ENCODE peak calls at places on chromosomes 13 and 19, in five cellular contexts. Z, W, M, F and D are unnamed samples.

GRCh38 chr19:1045247-1045603 is 5.3 kb downstream of the ABCA7 start:
- DNase-seq in Z (no peak), W (peak; percentile 45), M (peak; percentile 73), F (peak; percentile 75), D (no peak)

GRCh38 chr13:86052141-86052540 is 252.9 kb upstream of the SLITRK6 start:
- DNase-seq in Z (no peak), W (no peak), M (no peak), F (no peak), D (no peak)

GRCh38 chr13:30873519-30873918 is 32.6 kb upstream of the MEDAG start:
- DNase-seq in Z (no peak), W (no peak), M (no peak), F (no peak), D (no peak)

GRCh38 chr13:102773441-102774209 is at the start of gene TEX30:
- DNase-seq in Z (peak; percentile 48), W (peak; percentile 94), M (peak; percentile 86), F (peak; percentile 92), D (peak; percentile 69)

GRCh38 chr19:55777528-55777927 is 8.6 kb downstream of the RFPL4AL1 start:
- DNase-seq in Z (no peak), W (no peak), M (no peak), F (no peak), D (no peak)

GRCh38 chr19:8324186-8325050 is 3.1 kb downstream of the RPS28 start:
- DNase-seq in Z (no peak), W (no peak), M (no peak), F (peak; percentile 38), D (no peak)

GRCh38 chr19:4061683-4062575 is 4.8 kb downstream of the ZBTB7A start:
- DNase-seq in Z (no peak), W (no peak), M (no peak), F (no peak), D (no peak)

GRCh38 chr13:106377341-106377740 is 158.1 kb downstream of the EFNB2 start:
- DNase-seq in Z (no peak), W (no peak), M (no peak), F (no peak), D (no peak)

GRCh38 chr19:11405846-11406643 is 13.1 kb downstream of the RGL3 start:
- DNase-seq in Z (no peak), W (peak; percentile 32), M (no peak), F (no peak), D (peak; percentile 14)

GRCh38 chr19:21149877-21150276 is 8.0 kb downstream of the ZNF431 start:
- DNase-seq in Z (no peak), W (no peak), M (no peak), F (no peak), D (no peak)

GRCh38 chr13:28321751-28322150 is 173.2 kb downstream of the FLT1 start:
- DNase-seq in Z (no peak), W (no peak), M (no peak), F (no peak), D (no peak)

GRCh38 chr13:99662678-99663077 is 161.4 kb downstream of the TM9SF2 start:
- DNase-seq in Z (no peak), W (no peak), M (no peak), F (no peak), D (no peak)

GRCh38 chr13:95536629-95537241 is 15.8 kb upstream of the CLDN10 start:
- DNase-seq in Z (peak; percentile 16), W (no peak), M (no peak), F (peak; percentile 47), D (no peak)

GRCh38 chr19:41377977-41378707 is 1.8 kb downstream of the TMEM91 start:
- DNase-seq in Z (no peak), W (no peak), M (no peak), F (peak; percentile 49), D (no peak)

GRCh38 chr13:43054803-43055802 is 31.7 kb downstream of the DNAJC15 start:
- DNase-seq in Z (no peak), W (no peak), M (no peak), F (no peak), D (no peak)

GRCh38 chr19:18253130-18253529 is 21.1 kb downstream of the IQCN start:
- DNase-seq in Z (no peak), W (no peak), M (no peak), F (no peak), D (no peak)

GRCh38 chr13:63351081-63351480 is 1935.4 kb upstream of the PCDH20 start:
- DNase-seq in Z (no peak), W (no peak), M (no peak), F (no peak), D (no peak)

GRCh38 chr13:75495938-75496337 is 14.0 kb upstream of the TBC1D4 start:
- DNase-seq in Z (peak; percentile 22), W (no peak), M (no peak), F (no peak), D (no peak)

GRCh38 chr19:54430306-54431254 is 15.3 kb downstream of the TTYH1 start:
- DNase-seq in Z (no peak), W (peak; percentile 34), M (peak; percentile 56), F (peak; percentile 45), D (no peak)

GRCh38 chr19:18743281-18743825 is 47.8 kb downstream of the COMP start:
- DNase-seq in Z (no peak), W (no peak), M (no peak), F (no peak), D (no peak)

GRCh38 chr19:57830071-57830602 is at the start of gene ZNF587B:
- DNase-seq in Z (no peak), W (no peak), M (peak; percentile 20), F (no peak), D (no peak)

GRCh38 chr19:11089254-11090013 is at the start of gene LDLR:
- DNase-seq in Z (peak; percentile 47), W (peak; percentile 32), M (peak; percentile 69), F (peak; percentile 93), D (peak; percentile 52)

GRCh38 chr19:2517881-2518601 is 42.1 kb downstream of the GADD45B start:
- DNase-seq in Z (no peak), W (no peak), M (no peak), F (no peak), D (no peak)

GRCh38 chr13:70964124-70964523 is 855.9 kb upstream of the KLHL1 start:
- DNase-seq in Z (peak; percentile 17), W (no peak), M (no peak), F (peak; percentile 4), D (no peak)

GRCh38 chr13:113856716-113857065 is 7.2 kb downstream of the GAS6 start:
- DNase-seq in Z (no peak), W (no peak), M (no peak), F (no peak), D (no peak)